ENCODE peak calls at places on chromosome 22, in seven cellular contexts. I, B, V, K, J, L and F are unnamed samples.

GRCh38 chr22:35154937-35155387 is 89.0 kb downstream of the ISX start:
- DNase-seq in I (no peak), B (peak), V (peak), K (peak), J (peak), L (no peak), F (peak)

GRCh38 chr22:44112191-44112590 is 68.5 kb upstream of the PARVG start:
- DNase-seq in I (peak), B (no peak), V (no peak), K (no peak), J (no peak), L (no peak), F (no peak)

GRCh38 chr22:46110215-46110614 is 40.1 kb upstream of the PPARA start:
- DNase-seq in I (no peak), B (peak), V (no peak), K (no peak), J (no peak), L (peak), F (no peak)

GRCh38 chr22:35649026-35649553 is 844 bp downstream of the APOL6 start:
- DNase-seq in I (no peak), B (no peak), V (no peak), K (no peak), J (peak), L (no peak), F (no peak)

GRCh38 chr22:23884133-23884532 is 10.1 kb upstream of the MIF start:
- DNase-seq in I (no peak), B (no peak), V (no peak), K (no peak), J (no peak), L (no peak), F (no peak)

GRCh38 chr22:38873469-38874411 is 1.7 kb upstream of the CBX6 start:
- DNase-seq in I (no peak), B (no peak), V (no peak), K (no peak), J (no peak), L (peak), F (no peak)

GRCh38 chr22:29520851-29521250 is 32.7 kb downstream of the THOC5 start:
- DNase-seq in I (no peak), B (peak), V (no peak), K (peak), J (no peak), L (no peak), F (peak)

GRCh38 chr22:46906326-46907045 is 144.0 kb downstream of the TBC1D22A start:
- DNase-seq in I (no peak), B (no peak), V (no peak), K (no peak), J (no peak), L (no peak), F (no peak)

GRCh38 chr22:36160499-36160942 is at the start of gene APOL3:
- DNase-seq in I (peak), B (peak), V (peak), K (peak), J (peak), L (peak), F (no peak)

GRCh38 chr22:24141586-24141985 is 39.7 kb upstream of the SUSD2 start:
- DNase-seq in I (no peak), B (peak), V (no peak), K (no peak), J (no peak), L (no peak), F (no peak)

GRCh38 chr22:30636226-30637077 is 871 bp downstream of the SLC35E4 start:
- DNase-seq in I (no peak), B (peak), V (peak), K (no peak), J (peak), L (no peak), F (no peak)

GRCh38 chr22:46353483-46354105 is 18.1 kb downstream of the TRMU start:
- DNase-seq in I (no peak), B (no peak), V (no peak), K (no peak), J (no peak), L (no peak), F (no peak)

GRCh38 chr22:39750759-39751158 is 142.8 kb downstream of the ENTHD1 start:
- DNase-seq in I (no peak), B (no peak), V (no peak), K (no peak), J (no peak), L (no peak), F (no peak)

GRCh38 chr22:24450600-24450999 is 23.2 kb downstream of the ADORA2A start:
- DNase-seq in I (peak), B (no peak), V (no peak), K (no peak), J (peak), L (peak), F (no peak)

GRCh38 chr22:36763576-36763975 is 12.3 kb downstream of the IFT27 start:
- DNase-seq in I (peak), B (no peak), V (no peak), K (no peak), J (no peak), L (peak), F (no peak)

GRCh38 chr22:40024201-40025061 is 29.7 kb downstream of the FAM83F start:
- DNase-seq in I (no peak), B (peak), V (peak), K (peak), J (peak), L (no peak), F (no peak)

GRCh38 chr22:30267382-30268302 is 991 bp upstream of the OSM start:
- DNase-seq in I (no peak), B (no peak), V (no peak), K (no peak), J (no peak), L (no peak), F (no peak)

GRCh38 chr22:20783844-20784723 is 10.2 kb downstream of the SERPIND1 start:
- DNase-seq in I (no peak), B (peak), V (no peak), K (peak), J (peak), L (no peak), F (peak)

GRCh38 chr22:32802291-32802826 is 854 bp downstream of the TIMP3 start:
- DNase-seq in I (no peak), B (peak), V (no peak), K (peak), J (no peak), L (peak), F (no peak)

GRCh38 chr22:46596819-46597218 is 23.4 kb upstream of the GRAMD4 start:
- DNase-seq in I (no peak), B (no peak), V (no peak), K (no peak), J (no peak), L (peak), F (no peak)

GRCh38 chr22:31085493-31085824 is 4.3 kb downstream of the SMTN start:
- DNase-seq in I (no peak), B (peak), V (no peak), K (peak), J (no peak), L (peak), F (no peak)

GRCh38 chr22:45094826-45095225 is 68.9 kb upstream of the NUP50 start:
- DNase-seq in I (no peak), B (no peak), V (no peak), K (no peak), J (no peak), L (no peak), F (no peak)

GRCh38 chr22:26823966-26824365 is 166.6 kb downstream of the MIAT start:
- DNase-seq in I (no peak), B (no peak), V (no peak), K (no peak), J (no peak), L (peak), F (no peak)

GRCh38 chr22:24550028-24550901 is 4.7 kb downstream of the GUCD1 start:
- DNase-seq in I (no peak), B (no peak), V (peak), K (peak), J (no peak), L (no peak), F (no peak)

GRCh38 chr22:45547016-45547345 is 44.3 kb downstream of the FBLN1 start:
- DNase-seq in I (no peak), B (no peak), V (no peak), K (no peak), J (no peak), L (no peak), F (no peak)

GRCh38 chr22:22168190-22168940 is 76.2 kb upstream of the VPREB1 start:
- DNase-seq in I (no peak), B (peak), V (no peak), K (peak), J (peak), L (no peak), F (peak)

GRCh38 chr22:22165936-22166710 is 78.5 kb upstream of the VPREB1 start:
- DNase-seq in I (no peak), B (no peak), V (no peak), K (no peak), J (peak), L (no peak), F (no peak)

GRCh38 chr22:22168941-22169867 is 75.4 kb upstream of the VPREB1 start:
- DNase-seq in I (no peak), B (no peak), V (no peak), K (no peak), J (no peak), L (no peak), F (no peak)

GRCh38 chr22:22166941-22167713 is 77.5 kb upstream of the VPREB1 start:
- DNase-seq in I (no peak), B (no peak), V (no peak), K (no peak), J (peak), L (no peak), F (no peak)

GRCh38 chr22:22167791-22168189 is 76.8 kb upstream of the VPREB1 start:
- DNase-seq in I (no peak), B (no peak), V (no peak), K (no peak), J (peak), L (no peak), F (no peak)
- H3K4me3 ChIP-seq in I (no peak), B (no peak), V (no peak), K (no peak), J (peak), L (no peak), F (no peak)

GRCh38 chr22:22558972-22559603 is at the start of gene PRAME:
- DNase-seq in I (no peak), B (peak), V (peak), K (peak), J (peak), L (no peak), F (no peak)
- TF ChIP-seq CTCF in I (peak), B (peak), V (peak), K (peak), J (peak), L (no peak), F (peak)

GRCh38 chr22:17775781-17776470 is 1.7 kb upstream of the BID start:
- DNase-seq in I (no peak), B (no peak), V (no peak), K (no peak), J (no peak), L (no peak), F (no peak)

GRCh38 chr22:17777005-17777716 is 2.9 kb upstream of the BID start:
- DNase-seq in I (no peak), B (no peak), V (peak), K (no peak), J (peak), L (no peak), F (no peak)

GRCh38 chr22:17778412-17778976 is 4.2 kb upstream of the BID start:
- DNase-seq in I (no peak), B (no peak), V (no peak), K (no peak), J (no peak), L (no peak), F (no peak)

GRCh38 chr22:17779286-17780115 is 5.2 kb upstream of the BID start:
- DNase-seq in I (no peak), B (no peak), V (no peak), K (no peak), J (no peak), L (no peak), F (no peak)

GRCh38 chr22:17777717-17778044 is 3.4 kb upstream of the BID start:
- DNase-seq in I (no peak), B (no peak), V (no peak), K (no peak), J (no peak), L (no peak), F (no peak)
- H3K4me3 ChIP-seq in I (peak), B (no peak), V (peak), K (no peak), J (peak), L (peak), F (no peak)

GRCh38 chr22:50012201-50013181 is at the start of gene IL17REL:
- DNase-seq in I (no peak), B (no peak), V (peak), K (peak), J (no peak), L (no peak), F (no peak)
- TF ChIP-seq CTCF in I (peak), B (no peak), V (no peak), K (peak), J (no peak), L (no peak), F (peak)

DNA sequence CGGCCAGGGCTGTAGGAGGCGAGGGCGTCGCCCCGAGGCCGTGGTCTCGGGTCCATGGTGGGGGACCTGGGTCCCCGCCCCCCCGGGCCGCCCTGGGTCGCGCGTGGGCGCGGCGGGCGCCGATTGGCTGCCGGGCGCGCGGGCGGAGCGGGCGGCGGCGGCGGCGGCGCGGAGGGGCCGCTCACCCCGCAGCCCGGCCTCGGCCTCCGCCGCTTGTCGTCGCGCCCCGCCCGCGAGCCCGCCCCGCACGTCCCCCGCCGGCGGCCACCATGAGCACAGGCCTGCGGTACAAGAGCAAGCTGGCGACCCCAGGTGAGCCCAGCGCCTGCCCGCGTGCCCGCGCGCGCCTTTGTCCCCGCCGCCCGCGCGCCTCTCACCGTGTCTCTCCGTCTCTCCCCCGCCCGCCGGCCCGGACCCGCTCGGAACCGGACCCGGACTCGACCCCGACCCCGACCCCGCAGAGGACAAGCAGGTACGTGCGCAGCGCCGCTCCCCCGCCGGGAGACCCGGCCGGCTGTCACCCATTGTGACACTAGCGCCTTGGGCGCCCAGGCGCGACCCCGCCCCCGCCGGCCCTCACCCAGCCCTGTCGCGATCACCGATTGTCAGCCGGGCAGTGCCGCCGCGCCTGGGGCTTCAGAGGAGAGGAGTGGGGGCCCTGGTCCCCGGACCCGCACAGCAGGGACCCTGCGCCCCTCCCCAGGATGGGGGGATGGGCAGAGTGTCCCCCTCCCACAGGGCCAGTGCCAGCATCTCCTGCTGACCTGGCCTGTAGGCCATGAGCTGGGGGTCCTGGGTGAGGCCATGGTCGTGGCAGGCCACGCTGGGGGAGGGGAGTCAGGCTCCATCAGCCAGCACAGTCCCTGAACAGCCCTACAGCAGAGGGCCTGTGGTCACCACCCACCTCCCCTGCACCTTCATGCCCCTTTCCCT is at the start of gene SEPTIN5:
- DNase-seq in I (no peak), B (no peak), V (no peak), K (no peak), J (no peak), L (no peak), F (no peak)
- H3K4me3 ChIP-seq in I (peak), B (peak), V (peak), K (peak), J (no peak), L (peak), F (peak)

DNA sequence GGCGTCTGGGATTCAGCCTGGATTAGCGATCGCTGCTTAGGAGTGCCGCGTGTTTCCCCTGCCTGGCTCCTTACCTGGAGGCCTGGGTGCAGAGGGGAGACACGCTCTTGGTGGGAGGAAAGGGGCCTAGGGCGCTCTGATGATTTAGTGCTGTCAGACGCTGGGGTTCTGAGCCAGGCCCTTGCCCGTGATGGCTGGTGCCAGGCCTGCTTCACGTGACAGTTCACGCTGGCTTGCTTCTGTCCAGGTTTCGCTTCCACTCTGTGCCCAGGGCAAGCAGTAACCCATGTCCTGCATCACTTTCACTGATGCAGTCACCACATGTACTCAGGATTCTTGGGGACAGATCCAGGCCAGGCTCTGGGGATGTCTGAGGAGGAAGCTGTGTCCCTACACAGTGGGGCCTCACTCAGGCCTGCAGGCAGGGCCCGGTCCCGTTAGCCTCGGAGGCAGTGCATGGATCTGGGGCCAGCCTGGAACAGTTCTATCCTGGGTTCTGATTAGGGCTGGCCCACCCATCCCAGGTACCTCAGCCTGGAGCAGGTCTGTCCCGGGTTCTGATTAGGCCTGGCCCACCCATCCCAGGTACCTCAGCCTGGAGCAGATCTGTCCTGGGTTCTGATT is 1220.9 kb downstream of the BRD1 start:
- DNase-seq in I (no peak), B (no peak), V (no peak), K (no peak), J (no peak), L (no peak), F (no peak)
- TF ChIP-seq CTCF in I (no peak), B (no peak), V (no peak), K (no peak), J (no peak), L (no peak), F (no peak)